ENCODE peak calls at places on chromosomes 1 and 21, in seven cellular contexts. One of them, this sample, is unnamed.
A peak's percentile ranks its signal among the peaks of the same experiment; 100 is the strongest.

GRCh38 chr1:185045793-185046441 is 559 bp downstream of the RNF2 start:
- DNase-seq in head of caudate nucleus: no peak
- DNase-seq in epithelial cell of esophagus: peak; percentile 35
- DNase-seq in iPS-NIHi11: peak; percentile 73
- DNase-seq in activated CD4-positive, alpha-beta T cell treated with anti-CD3 and anti-CD28 coated beads for 48 hours: peak; percentile 47
- DNase-seq in BE2C: peak; percentile 50
- DNase-seq in T-cell: no peak
- DNase-seq in this sample: peak; percentile 52

GRCh38 chr1:184514447-184514846 is 127.6 kb downstream of the C1orf21 start:
- DNase-seq in head of caudate nucleus: no peak
- DNase-seq in epithelial cell of esophagus: no peak
- DNase-seq in iPS-NIHi11: no peak
- DNase-seq in BE2C: no peak
- DNase-seq in T-cell: no peak
- DNase-seq in activated CD4-positive, alpha-beta T cell treated with anti-CD3 and anti-CD28 coated beads for 48 hours: no peak
- DNase-seq in this sample: no peak

GRCh38 chr1:25661043-25661807 is 44.6 kb downstream of the MAN1C1 start:
- DNase-seq in BE2C: no peak
- DNase-seq in activated CD4-positive, alpha-beta T cell treated with anti-CD3 and anti-CD28 coated beads for 48 hours: no peak
- DNase-seq in iPS-NIHi11: no peak
- DNase-seq in epithelial cell of esophagus: peak; percentile 69
- DNase-seq in T-cell: no peak
- DNase-seq in head of caudate nucleus: no peak
- DNase-seq in this sample: peak; percentile 2

GRCh38 chr1:220956861-220957605 is 77.8 kb downstream of the HLX start:
- DNase-seq in T-cell: no peak
- DNase-seq in epithelial cell of esophagus: peak; percentile 87
- DNase-seq in head of caudate nucleus: no peak
- DNase-seq in iPS-NIHi11: no peak
- DNase-seq in BE2C: no peak
- DNase-seq in activated CD4-positive, alpha-beta T cell treated with anti-CD3 and anti-CD28 coated beads for 48 hours: no peak
- DNase-seq in this sample: no peak

GRCh38 chr1:235639586-235640205 is 9.9 kb downstream of the GNG4 start:
- DNase-seq in iPS-NIHi11: no peak
- DNase-seq in head of caudate nucleus: no peak
- DNase-seq in T-cell: no peak
- DNase-seq in epithelial cell of esophagus: no peak
- DNase-seq in BE2C: no peak
- DNase-seq in activated CD4-positive, alpha-beta T cell treated with anti-CD3 and anti-CD28 coated beads for 48 hours: no peak
- DNase-seq in this sample: no peak

GRCh38 chr1:153796786-153797659 is 21.8 kb downstream of the SLC27A3 start:
- DNase-seq in activated CD4-positive, alpha-beta T cell treated with anti-CD3 and anti-CD28 coated beads for 48 hours: peak; percentile 91
- DNase-seq in iPS-NIHi11: peak; percentile 90
- DNase-seq in epithelial cell of esophagus: peak; percentile 84
- DNase-seq in BE2C: peak; percentile 82
- DNase-seq in T-cell: peak; percentile 82
- DNase-seq in head of caudate nucleus: peak; percentile 51
- DNase-seq in this sample: peak; percentile 95

GRCh38 chr1:216325946-216326345 is 97.3 kb downstream of the USH2A start:
- DNase-seq in BE2C: peak; percentile 60
- DNase-seq in activated CD4-positive, alpha-beta T cell treated with anti-CD3 and anti-CD28 coated beads for 48 hours: no peak
- DNase-seq in iPS-NIHi11: no peak
- DNase-seq in T-cell: no peak
- DNase-seq in epithelial cell of esophagus: peak; percentile 43
- DNase-seq in head of caudate nucleus: no peak
- DNase-seq in this sample: no peak

GRCh38 chr21:45463871-45464270 is 58.9 kb downstream of the COL18A1 start:
- DNase-seq in activated CD4-positive, alpha-beta T cell treated with anti-CD3 and anti-CD28 coated beads for 48 hours: no peak
- DNase-seq in epithelial cell of esophagus: no peak
- DNase-seq in iPS-NIHi11: no peak
- DNase-seq in T-cell: no peak
- DNase-seq in BE2C: no peak
- DNase-seq in head of caudate nucleus: peak; percentile 0
- DNase-seq in this sample: no peak

GRCh38 chr1:21385022-21385421 is 54.9 kb upstream of the NBPF3 start:
- DNase-seq in T-cell: no peak
- DNase-seq in epithelial cell of esophagus: no peak
- DNase-seq in head of caudate nucleus: no peak
- DNase-seq in activated CD4-positive, alpha-beta T cell treated with anti-CD3 and anti-CD28 coated beads for 48 hours: no peak
- DNase-seq in BE2C: no peak
- DNase-seq in iPS-NIHi11: no peak
- DNase-seq in this sample: no peak

GRCh38 chr1:210332719-210333398 is 4.2 kb downstream of the HHAT start:
- DNase-seq in T-cell: peak; percentile 36
- DNase-seq in iPS-NIHi11: no peak
- DNase-seq in epithelial cell of esophagus: peak; percentile 81
- DNase-seq in BE2C: no peak
- DNase-seq in head of caudate nucleus: no peak
- DNase-seq in activated CD4-positive, alpha-beta T cell treated with anti-CD3 and anti-CD28 coated beads for 48 hours: peak; percentile 77
- DNase-seq in this sample: peak; percentile 93

GRCh38 chr1:116284819-116285390 is 88.1 kb upstream of the ATP1A1 start:
- DNase-seq in iPS-NIHi11: no peak
- DNase-seq in epithelial cell of esophagus: no peak
- DNase-seq in T-cell: no peak
- DNase-seq in BE2C: no peak
- DNase-seq in activated CD4-positive, alpha-beta T cell treated with anti-CD3 and anti-CD28 coated beads for 48 hours: no peak
- DNase-seq in head of caudate nucleus: no peak
- DNase-seq in this sample: no peak

GRCh38 chr1:7824701-7825100 is 28.2 kb downstream of the UTS2 start:
- DNase-seq in T-cell: no peak
- DNase-seq in head of caudate nucleus: no peak
- DNase-seq in BE2C: no peak
- DNase-seq in iPS-NIHi11: no peak
- DNase-seq in activated CD4-positive, alpha-beta T cell treated with anti-CD3 and anti-CD28 coated beads for 48 hours: no peak
- DNase-seq in epithelial cell of esophagus: no peak
- DNase-seq in this sample: no peak

GRCh38 chr1:227999056-227999930 is 7.5 kb upstream of the WNT3A start:
- DNase-seq in BE2C: peak; percentile 77
- DNase-seq in iPS-NIHi11: peak; percentile 90
- DNase-seq in head of caudate nucleus: peak; percentile 31
- DNase-seq in activated CD4-positive, alpha-beta T cell treated with anti-CD3 and anti-CD28 coated beads for 48 hours: peak; percentile 83
- DNase-seq in T-cell: peak; percentile 59
- DNase-seq in epithelial cell of esophagus: peak; percentile 82
- DNase-seq in this sample: peak; percentile 86

GRCh38 chr1:2344744-2345296 is 46.5 kb downstream of the MORN1 start:
- DNase-seq in BE2C: peak; percentile 1
- DNase-seq in iPS-NIHi11: no peak
- DNase-seq in T-cell: no peak
- DNase-seq in head of caudate nucleus: no peak
- DNase-seq in epithelial cell of esophagus: no peak
- DNase-seq in activated CD4-positive, alpha-beta T cell treated with anti-CD3 and anti-CD28 coated beads for 48 hours: no peak
- DNase-seq in this sample: no peak

GRCh38 chr1:43985984-43986595 is 5.3 kb upstream of the CCDC24 start:
- DNase-seq in iPS-NIHi11: no peak
- DNase-seq in T-cell: no peak
- DNase-seq in head of caudate nucleus: no peak
- DNase-seq in epithelial cell of esophagus: peak; percentile 52
- DNase-seq in BE2C: no peak
- DNase-seq in activated CD4-positive, alpha-beta T cell treated with anti-CD3 and anti-CD28 coated beads for 48 hours: no peak
- DNase-seq in this sample: no peak

GRCh38 chr1:55064861-55065263 is 25.5 kb downstream of the PCSK9 start:
- DNase-seq in epithelial cell of esophagus: peak; percentile 53
- DNase-seq in iPS-NIHi11: no peak
- DNase-seq in BE2C: no peak
- DNase-seq in T-cell: no peak
- DNase-seq in head of caudate nucleus: no peak
- DNase-seq in activated CD4-positive, alpha-beta T cell treated with anti-CD3 and anti-CD28 coated beads for 48 hours: no peak
- DNase-seq in this sample: no peak

GRCh38 chr1:212232020-212232570 is 53.1 kb upstream of the PPP2R5A start:
- DNase-seq in epithelial cell of esophagus: no peak
- DNase-seq in activated CD4-positive, alpha-beta T cell treated with anti-CD3 and anti-CD28 coated beads for 48 hours: no peak
- DNase-seq in head of caudate nucleus: no peak
- DNase-seq in T-cell: no peak
- DNase-seq in BE2C: no peak
- DNase-seq in iPS-NIHi11: no peak
- DNase-seq in this sample: no peak

GRCh38 chr1:58660105-58660504 is 39.8 kb downstream of the MYSM1 start:
- DNase-seq in activated CD4-positive, alpha-beta T cell treated with anti-CD3 and anti-CD28 coated beads for 48 hours: no peak
- DNase-seq in head of caudate nucleus: no peak
- DNase-seq in epithelial cell of esophagus: no peak
- DNase-seq in T-cell: no peak
- DNase-seq in BE2C: no peak
- DNase-seq in iPS-NIHi11: no peak
- DNase-seq in this sample: no peak

GRCh38 chr1:201955750-201956143 is 444 bp downstream of the TIMM17A start:
- DNase-seq in epithelial cell of esophagus: no peak
- DNase-seq in iPS-NIHi11: no peak
- DNase-seq in activated CD4-positive, alpha-beta T cell treated with anti-CD3 and anti-CD28 coated beads for 48 hours: no peak
- DNase-seq in BE2C: no peak
- DNase-seq in head of caudate nucleus: no peak
- DNase-seq in T-cell: no peak
- DNase-seq in this sample: no peak

GRCh38 chr1:187862506-187862905 is 1033.8 kb downstream of the PLA2G4A start:
- DNase-seq in iPS-NIHi11: no peak
- DNase-seq in BE2C: no peak
- DNase-seq in head of caudate nucleus: no peak
- DNase-seq in T-cell: no peak
- DNase-seq in activated CD4-positive, alpha-beta T cell treated with anti-CD3 and anti-CD28 coated beads for 48 hours: no peak
- DNase-seq in epithelial cell of esophagus: peak; percentile 82
- DNase-seq in this sample: no peak

GRCh38 chr1:169289016-169289415 is 78.6 kb downstream of the NME7 start:
- DNase-seq in epithelial cell of esophagus: peak; percentile 2
- DNase-seq in iPS-NIHi11: no peak
- DNase-seq in T-cell: no peak
- DNase-seq in head of caudate nucleus: no peak
- DNase-seq in BE2C: no peak
- DNase-seq in activated CD4-positive, alpha-beta T cell treated with anti-CD3 and anti-CD28 coated beads for 48 hours: no peak
- DNase-seq in this sample: no peak

GRCh38 chr1:6127587-6128163 is 52.4 kb downstream of the CHD5 start:
- DNase-seq in T-cell: peak; percentile 77
- DNase-seq in epithelial cell of esophagus: peak; percentile 81
- DNase-seq in activated CD4-positive, alpha-beta T cell treated with anti-CD3 and anti-CD28 coated beads for 48 hours: peak; percentile 88
- DNase-seq in iPS-NIHi11: peak; percentile 100
- DNase-seq in head of caudate nucleus: peak; percentile 38
- DNase-seq in BE2C: peak; percentile 92
- DNase-seq in this sample: peak; percentile 75

GRCh38 chr1:201375169-201375568 is 2.3 kb downstream of the TNNT2 start:
- DNase-seq in T-cell: no peak
- DNase-seq in BE2C: no peak
- DNase-seq in iPS-NIHi11: no peak
- DNase-seq in activated CD4-positive, alpha-beta T cell treated with anti-CD3 and anti-CD28 coated beads for 48 hours: no peak
- DNase-seq in epithelial cell of esophagus: no peak
- DNase-seq in head of caudate nucleus: no peak
- DNase-seq in this sample: no peak

GRCh38 chr1:15456313-15456954 is at the start of gene CELA2A:
- DNase-seq in epithelial cell of esophagus: no peak
- DNase-seq in iPS-NIHi11: no peak
- DNase-seq in activated CD4-positive, alpha-beta T cell treated with anti-CD3 and anti-CD28 coated beads for 48 hours: no peak
- DNase-seq in BE2C: no peak
- DNase-seq in head of caudate nucleus: no peak
- DNase-seq in T-cell: no peak
- DNase-seq in this sample: no peak

GRCh38 chr21:18384771-18385170 is 18.8 kb downstream of the TMPRSS15 start:
- DNase-seq in BE2C: no peak
- DNase-seq in T-cell: no peak
- DNase-seq in epithelial cell of esophagus: peak; percentile 6
- DNase-seq in head of caudate nucleus: no peak
- DNase-seq in iPS-NIHi11: peak; percentile 28
- DNase-seq in activated CD4-positive, alpha-beta T cell treated with anti-CD3 and anti-CD28 coated beads for 48 hours: no peak
- DNase-seq in this sample: no peak

This sample was measured in activated naive CD4-positive, alpha-beta T cell treated with anti-CD3 and anti-CD28 coated beads for 36 hours.